ENCODE peak calls at places on chromosomes 12 and 14, in eight cellular contexts. U is nucleus accumbens; Q is AG10803; S is HTR-8/SVneo; W is K562; N is HEK293T; P is AG04450; O is stimulated activated CD8-positive, alpha-beta memory T cell treated with anti-CD3 and anti-CD28 coated beads, Interleukin-15, amount 100 ng/mL, for 24 hours. M is an unnamed sample.

GRCh38 chr14:102828201-102828600 is 51.0 kb downstream of the TRAF3 start:
- DNase-seq in Q (no peak), U (no peak), O (no peak), P (no peak), W (no peak), N (no peak), S (no peak), M (no peak)

GRCh38 chr12:57837779-57838562 is 8.6 kb downstream of the CTDSP2 start:
- DNase-seq in O (no peak), N (no peak), Q (peak), P (no peak), U (no peak), S (peak), W (no peak), M (no peak)

GRCh38 chr14:59116984-59117415 is 71.5 kb upstream of the DAAM1 start:
- DNase-seq in O (no peak), W (no peak), U (no peak), P (no peak), S (peak), N (no peak), Q (no peak), M (no peak)

GRCh38 chr14:24179961-24180726 is 8.3 kb downstream of the REC8 start:
- DNase-seq in O (no peak), W (no peak), Q (peak), U (no peak), N (no peak), S (no peak), P (peak), M (no peak)

GRCh38 chr12:77767756-77768343 is 62.8 kb upstream of the NAV3 start:
- DNase-seq in N (no peak), O (no peak), W (no peak), S (no peak), Q (no peak), U (no peak), P (no peak), M (no peak)

GRCh38 chr12:121090576-121091125 is 42.0 kb upstream of the P2RX7 start:
- DNase-seq in O (no peak), Q (no peak), W (no peak), N (no peak), U (no peak), P (no peak), S (no peak), M (no peak)

GRCh38 chr12:64890873-64891468 is 66.5 kb downstream of the TBC1D30 start:
- DNase-seq in Q (peak), P (no peak), O (no peak), U (no peak), S (peak), N (peak), W (peak), M (peak)

GRCh38 chr14:105316968-105317498 is 2.5 kb downstream of the PACS2 start:
- DNase-seq in U (no peak), W (no peak), N (no peak), O (no peak), S (no peak), Q (peak), P (no peak), M (no peak)

GRCh38 chr14:53412819-53413664 is 259.9 kb upstream of the DDHD1 start:
- DNase-seq in Q (no peak), W (no peak), O (no peak), S (peak), P (no peak), N (peak), U (no peak), M (no peak)

GRCh38 chr12:101749657-101750056 is 10.4 kb upstream of the SYCP3 start:
- DNase-seq in O (no peak), W (no peak), S (no peak), U (no peak), N (no peak), P (no peak), Q (no peak), M (no peak)

GRCh38 chr14:67395086-67395875 is 16.7 kb downstream of the PLEK2 start:
- DNase-seq in O (no peak), N (no peak), S (no peak), U (no peak), P (no peak), Q (no peak), W (no peak), M (no peak)

GRCh38 chr12:122935318-122935717 is 30.9 kb downstream of the ABCB9 start:
- DNase-seq in U (no peak), Q (no peak), S (no peak), P (no peak), N (no peak), W (no peak), O (no peak), M (no peak)

GRCh38 chr12:53211476-53212381 is 4.7 kb upstream of the ITGB7 start:
- DNase-seq in W (peak), O (no peak), U (no peak), P (no peak), Q (no peak), N (peak), S (no peak), M (no peak)

GRCh38 chr12:111404362-111405148 is 1.2 kb upstream of the SH2B3 start:
- DNase-seq in N (no peak), O (no peak), W (peak), P (no peak), U (no peak), Q (no peak), S (no peak), M (no peak)

GRCh38 chr12:9872743-9873142 is 3.6 kb upstream of the CLEC2B start:
- DNase-seq in W (no peak), Q (no peak), S (no peak), P (no peak), N (no peak), U (no peak), O (no peak), M (no peak)

M was measured in brain pericyte.